ENCODE peak calls at places on chromosome 19, in eight cellular contexts. One of them, this sample, is unnamed.

GRCh38 chr19:6092329-6093286 is 17.7 kb downstream of the RFX2 start:
- DNase-seq in colonic mucosa: peak; percentile 89
- DNase-seq in BJ: peak; percentile 82
- DNase-seq in H1: no peak
- DNase-seq in kidney epithelial cell: peak; percentile 72
- DNase-seq in stomach: peak; percentile 80
- DNase-seq in CD4-positive, alpha-beta T cell: no peak
- DNase-seq in CD8-positive, alpha-beta T cell: no peak
- DNase-seq in this sample: no peak

GRCh38 chr19:41753936-41754529 is 1.3 kb upstream of the CEACAM6 start:
- DNase-seq in colonic mucosa: peak; percentile 86
- DNase-seq in BJ: no peak
- DNase-seq in H1: peak; percentile 79
- DNase-seq in kidney epithelial cell: no peak
- DNase-seq in stomach: peak; percentile 75
- DNase-seq in CD4-positive, alpha-beta T cell: peak; percentile 63
- DNase-seq in CD8-positive, alpha-beta T cell: peak; percentile 72
- DNase-seq in this sample: no peak

GRCh38 chr19:11555246-11555645 is 3.8 kb downstream of the ELOF1 start:
- DNase-seq in colonic mucosa: no peak
- DNase-seq in BJ: no peak
- DNase-seq in H1: no peak
- DNase-seq in kidney epithelial cell: no peak
- DNase-seq in stomach: no peak
- DNase-seq in CD4-positive, alpha-beta T cell: no peak
- DNase-seq in CD8-positive, alpha-beta T cell: no peak
- DNase-seq in this sample: no peak

GRCh38 chr19:47109541-47110375 is 3.8 kb downstream of the ZC3H4 start:
- DNase-seq in colonic mucosa: peak; percentile 58
- DNase-seq in BJ: no peak
- DNase-seq in H1: no peak
- DNase-seq in kidney epithelial cell: no peak
- DNase-seq in stomach: no peak
- DNase-seq in CD4-positive, alpha-beta T cell: no peak
- DNase-seq in CD8-positive, alpha-beta T cell: peak; percentile 42
- DNase-seq in this sample: no peak

GRCh38 chr19:53977991-53978731 is 13.3 kb upstream of the CACNG6 start:
- DNase-seq in colonic mucosa: no peak
- DNase-seq in BJ: peak; percentile 23
- DNase-seq in H1: peak; percentile 97
- DNase-seq in kidney epithelial cell: no peak
- DNase-seq in stomach: no peak
- DNase-seq in CD4-positive, alpha-beta T cell: no peak
- DNase-seq in CD8-positive, alpha-beta T cell: no peak
- DNase-seq in this sample: no peak

GRCh38 chr19:55647732-55648656 is at the start of gene CCDC106:
- DNase-seq in colonic mucosa: peak; percentile 63
- DNase-seq in BJ: no peak
- DNase-seq in H1: peak; percentile 89
- DNase-seq in kidney epithelial cell: no peak
- DNase-seq in stomach: peak; percentile 64
- DNase-seq in CD4-positive, alpha-beta T cell: peak; percentile 46
- DNase-seq in CD8-positive, alpha-beta T cell: peak; percentile 51
- DNase-seq in this sample: no peak

GRCh38 chr19:18418034-18418724 is 1.0 kb upstream of the SSBP4 start:
- DNase-seq in colonic mucosa: no peak
- DNase-seq in BJ: no peak
- DNase-seq in H1: no peak
- DNase-seq in kidney epithelial cell: no peak
- DNase-seq in stomach: no peak
- DNase-seq in CD4-positive, alpha-beta T cell: no peak
- DNase-seq in CD8-positive, alpha-beta T cell: no peak
- DNase-seq in this sample: no peak

GRCh38 chr19:5880604-5881078 is 10.3 kb upstream of the FUT5 start:
- DNase-seq in colonic mucosa: peak; percentile 44
- DNase-seq in BJ: no peak
- DNase-seq in H1: no peak
- DNase-seq in kidney epithelial cell: no peak
- DNase-seq in stomach: no peak
- DNase-seq in CD4-positive, alpha-beta T cell: no peak
- DNase-seq in CD8-positive, alpha-beta T cell: no peak
- DNase-seq in this sample: no peak

GRCh38 chr19:54665530-54665929 is 2.7 kb downstream of the LILRB4 start:
- DNase-seq in colonic mucosa: no peak
- DNase-seq in BJ: no peak
- DNase-seq in H1: no peak
- DNase-seq in kidney epithelial cell: no peak
- DNase-seq in stomach: no peak
- DNase-seq in CD4-positive, alpha-beta T cell: no peak
- DNase-seq in CD8-positive, alpha-beta T cell: no peak
- DNase-seq in this sample: no peak

GRCh38 chr19:38287604-38288003 is 16.4 kb upstream of the C19orf33 start:
- DNase-seq in colonic mucosa: no peak
- DNase-seq in BJ: no peak
- DNase-seq in H1: no peak
- DNase-seq in kidney epithelial cell: no peak
- DNase-seq in stomach: no peak
- DNase-seq in CD4-positive, alpha-beta T cell: no peak
- DNase-seq in CD8-positive, alpha-beta T cell: no peak
- DNase-seq in this sample: no peak

GRCh38 chr19:17125052-17125727 is 49.6 kb downstream of the MYO9B start:
- DNase-seq in colonic mucosa: no peak
- DNase-seq in BJ: no peak
- DNase-seq in H1: no peak
- DNase-seq in kidney epithelial cell: no peak
- DNase-seq in stomach: no peak
- DNase-seq in CD4-positive, alpha-beta T cell: peak; percentile 4
- DNase-seq in CD8-positive, alpha-beta T cell: no peak
- DNase-seq in this sample: no peak

GRCh38 chr19:55383279-55383788 is 758 bp downstream of the TMEM238 start:
- DNase-seq in colonic mucosa: peak; percentile 36
- DNase-seq in BJ: no peak
- DNase-seq in H1: no peak
- DNase-seq in kidney epithelial cell: no peak
- DNase-seq in stomach: no peak
- DNase-seq in CD4-positive, alpha-beta T cell: no peak
- DNase-seq in CD8-positive, alpha-beta T cell: no peak
- DNase-seq in this sample: no peak

GRCh38 chr19:2575734-2576481 is 100.0 kb downstream of the GADD45B start:
- DNase-seq in colonic mucosa: peak; percentile 47
- DNase-seq in BJ: no peak
- DNase-seq in H1: no peak
- DNase-seq in kidney epithelial cell: no peak
- DNase-seq in stomach: peak; percentile 66
- DNase-seq in CD4-positive, alpha-beta T cell: no peak
- DNase-seq in CD8-positive, alpha-beta T cell: no peak
- DNase-seq in this sample: no peak

GRCh38 chr19:14165986-14166385 is 29.6 kb upstream of the ASF1B start:
- DNase-seq in colonic mucosa: no peak
- DNase-seq in BJ: no peak
- DNase-seq in H1: no peak
- DNase-seq in kidney epithelial cell: no peak
- DNase-seq in stomach: no peak
- DNase-seq in CD4-positive, alpha-beta T cell: no peak
- DNase-seq in CD8-positive, alpha-beta T cell: no peak
- DNase-seq in this sample: no peak

GRCh38 chr19:51690359-51691121 is 2.6 kb upstream of the SPACA6 start:
- DNase-seq in colonic mucosa: peak; percentile 49
- DNase-seq in BJ: no peak
- DNase-seq in H1: peak; percentile 84
- DNase-seq in kidney epithelial cell: no peak
- DNase-seq in stomach: peak; percentile 58
- DNase-seq in CD4-positive, alpha-beta T cell: peak; percentile 68
- DNase-seq in CD8-positive, alpha-beta T cell: peak; percentile 37
- DNase-seq in this sample: no peak

GRCh38 chr19:43476606-43477005 is 11.2 kb upstream of the LYPD3 start:
- DNase-seq in colonic mucosa: no peak
- DNase-seq in BJ: peak; percentile 79
- DNase-seq in H1: no peak
- DNase-seq in kidney epithelial cell: peak; percentile 10
- DNase-seq in stomach: no peak
- DNase-seq in CD4-positive, alpha-beta T cell: no peak
- DNase-seq in CD8-positive, alpha-beta T cell: no peak
- DNase-seq in this sample: no peak

GRCh38 chr19:2167896-2168618 is 4.3 kb downstream of the DOT1L start:
- DNase-seq in colonic mucosa: peak; percentile 47
- DNase-seq in BJ: no peak
- DNase-seq in H1: no peak
- DNase-seq in kidney epithelial cell: no peak
- DNase-seq in stomach: peak; percentile 40
- DNase-seq in CD4-positive, alpha-beta T cell: no peak
- DNase-seq in CD8-positive, alpha-beta T cell: peak; percentile 32
- DNase-seq in this sample: peak; percentile 49

GRCh38 chr19:45059258-45059965 is 16.9 kb downstream of the ZNF296 start:
- DNase-seq in colonic mucosa: peak; percentile 89
- DNase-seq in BJ: no peak
- DNase-seq in H1: peak; percentile 98
- DNase-seq in kidney epithelial cell: peak; percentile 45
- DNase-seq in stomach: peak; percentile 89
- DNase-seq in CD4-positive, alpha-beta T cell: peak; percentile 84
- DNase-seq in CD8-positive, alpha-beta T cell: peak; percentile 85
- DNase-seq in this sample: no peak

GRCh38 chr19:2044709-2045500 is 6.1 kb downstream of the MKNK2 start:
- DNase-seq in colonic mucosa: no peak
- DNase-seq in BJ: no peak
- DNase-seq in H1: no peak
- DNase-seq in kidney epithelial cell: no peak
- DNase-seq in stomach: no peak
- DNase-seq in CD4-positive, alpha-beta T cell: no peak
- DNase-seq in CD8-positive, alpha-beta T cell: no peak
- DNase-seq in this sample: no peak

GRCh38 chr19:10110076-10110971 is 1.2 kb upstream of the P2RY11 start:
- DNase-seq in colonic mucosa: no peak
- DNase-seq in BJ: no peak
- DNase-seq in H1: no peak
- DNase-seq in kidney epithelial cell: no peak
- DNase-seq in stomach: no peak
- DNase-seq in CD4-positive, alpha-beta T cell: no peak
- DNase-seq in CD8-positive, alpha-beta T cell: no peak
- DNase-seq in this sample: no peak

GRCh38 chr19:24078688-24079087 is 8.3 kb upstream of the ZNF254 start:
- DNase-seq in colonic mucosa: no peak
- DNase-seq in BJ: no peak
- DNase-seq in H1: no peak
- DNase-seq in kidney epithelial cell: no peak
- DNase-seq in stomach: no peak
- DNase-seq in CD4-positive, alpha-beta T cell: no peak
- DNase-seq in CD8-positive, alpha-beta T cell: no peak
- DNase-seq in this sample: no peak

GRCh38 chr19:36604656-36605100 is 435 bp upstream of the ZNF382 start:
- DNase-seq in colonic mucosa: peak; percentile 44
- DNase-seq in BJ: no peak
- DNase-seq in H1: no peak
- DNase-seq in kidney epithelial cell: peak; percentile 12
- DNase-seq in stomach: peak; percentile 44
- DNase-seq in CD4-positive, alpha-beta T cell: peak; percentile 81
- DNase-seq in CD8-positive, alpha-beta T cell: peak; percentile 88
- DNase-seq in this sample: no peak

GRCh38 chr19:19063183-19064097 is at the start of gene SLC25A42:
- DNase-seq in colonic mucosa: peak; percentile 99
- DNase-seq in BJ: peak; percentile 99
- DNase-seq in H1: peak; percentile 100
- DNase-seq in kidney epithelial cell: peak; percentile 96
- DNase-seq in stomach: peak; percentile 99
- DNase-seq in CD4-positive, alpha-beta T cell: peak; percentile 97
- DNase-seq in CD8-positive, alpha-beta T cell: peak; percentile 99
- DNase-seq in this sample: peak; percentile 91

DNA sequence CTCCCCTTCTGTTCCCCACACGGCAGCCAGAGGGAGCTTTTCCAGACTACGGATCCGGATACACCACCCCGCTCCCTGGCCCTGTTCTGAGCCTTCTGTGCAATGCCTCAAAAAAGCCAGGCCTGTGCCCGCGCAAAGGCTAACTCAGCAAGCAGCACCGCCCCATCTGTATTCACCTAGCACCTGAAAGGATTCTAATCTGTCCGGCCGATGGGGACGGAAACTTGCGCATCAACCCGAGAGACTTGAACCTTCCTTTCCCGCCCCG is 589 bp downstream of the ZBTB45 start:
- DNase-seq in colonic mucosa: peak; percentile 69
- DNase-seq in BJ: peak; percentile 8
- DNase-seq in H1: peak; percentile 82
- DNase-seq in kidney epithelial cell: no peak
- DNase-seq in stomach: peak; percentile 59
- DNase-seq in CD4-positive, alpha-beta T cell: peak; percentile 29
- DNase-seq in CD8-positive, alpha-beta T cell: peak; percentile 52
- DNase-seq in this sample: no peak
- TF ChIP-seq CTCF in colonic mucosa: peak; percentile 32
- TF ChIP-seq CTCF in BJ: peak; percentile 90
- TF ChIP-seq CTCF in H1: peak; percentile 77
- TF ChIP-seq CTCF in kidney epithelial cell: peak; percentile 91
- TF ChIP-seq CTCF in stomach: no peak
- TF ChIP-seq CTCF in CD4-positive, alpha-beta T cell: no peak
- TF ChIP-seq CTCF in CD8-positive, alpha-beta T cell: no peak
- TF ChIP-seq CTCF in this sample: no peak

DNA sequence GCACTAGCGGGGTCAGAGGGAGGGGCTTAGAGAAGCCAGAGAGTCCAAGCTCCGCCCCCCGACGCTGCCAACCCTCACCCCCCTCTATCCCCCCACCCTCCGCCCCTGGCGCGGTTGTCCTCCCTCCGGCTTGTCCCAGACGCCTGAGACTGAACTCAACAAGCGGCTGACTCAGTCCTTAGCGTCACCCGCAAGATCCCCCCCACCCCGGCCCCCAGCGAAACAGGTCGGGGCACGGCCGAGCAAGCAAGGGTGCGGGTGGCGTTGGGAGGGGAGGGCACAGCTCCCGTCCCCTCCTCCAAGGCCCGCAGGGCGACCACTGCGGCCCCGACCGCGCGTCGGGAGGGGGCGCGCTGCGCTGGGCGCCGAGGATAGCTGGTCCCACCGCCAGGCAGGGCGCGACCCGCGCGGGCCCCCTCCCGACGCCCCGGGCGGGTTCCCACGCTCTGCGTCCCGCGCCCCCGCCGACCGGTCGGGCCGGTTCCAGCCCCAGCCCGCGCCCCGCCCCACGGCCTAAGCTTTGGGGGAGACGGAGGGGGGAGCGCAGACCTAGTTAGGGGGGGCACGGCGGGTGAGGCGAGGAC is 5.3 kb downstream of the NOTCH3 start:
- DNase-seq in colonic mucosa: peak; percentile 41
- DNase-seq in BJ: peak; percentile 4
- DNase-seq in H1: peak; percentile 78
- DNase-seq in kidney epithelial cell: peak; percentile 14
- DNase-seq in stomach: peak; percentile 56
- DNase-seq in CD4-positive, alpha-beta T cell: no peak
- DNase-seq in CD8-positive, alpha-beta T cell: no peak
- DNase-seq in this sample: no peak
- H3K27me3 ChIP-seq in colonic mucosa: peaks cover 29% of the 10 kb centered on the region
- H3K27me3 ChIP-seq in BJ: no peaks in the 10 kb centered on the region
- H3K27me3 ChIP-seq in H1: no peaks in the 10 kb centered on the region
- H3K27me3 ChIP-seq in kidney epithelial cell: peaks cover 32% of the 10 kb centered on the region
- H3K27me3 ChIP-seq in stomach: peaks cover 77% of the 10 kb centered on the region
- H3K27me3 ChIP-seq in CD4-positive, alpha-beta T cell: peaks cover 49% of the 10 kb centered on the region
- H3K27me3 ChIP-seq in CD8-positive, alpha-beta T cell: peaks cover 31% of the 10 kb centered on the region
- H3K27me3 ChIP-seq in this sample: no peaks in the 10 kb centered on the region

GRCh38 chr19:48608798-48609263 is 2.3 kb downstream of the SPACA4 start:
- DNase-seq in colonic mucosa: peak; percentile 60
- DNase-seq in BJ: no peak
- DNase-seq in H1: peak; percentile 76
- DNase-seq in kidney epithelial cell: no peak
- DNase-seq in stomach: no peak
- DNase-seq in CD4-positive, alpha-beta T cell: peak; percentile 47
- DNase-seq in CD8-positive, alpha-beta T cell: peak; percentile 51
- DNase-seq in this sample: no peak
- TF ChIP-seq CTCF in colonic mucosa: peak; percentile 50
- TF ChIP-seq CTCF in BJ: peak; percentile 72
- TF ChIP-seq CTCF in H1: peak; percentile 78
- TF ChIP-seq CTCF in kidney epithelial cell: peak; percentile 59
- TF ChIP-seq CTCF in stomach: peak; percentile 17
- TF ChIP-seq CTCF in CD4-positive, alpha-beta T cell: peak; percentile 69
- TF ChIP-seq CTCF in CD8-positive, alpha-beta T cell: peak; percentile 50
- TF ChIP-seq CTCF in this sample: peak; percentile 30

GRCh38 chr19:7860902-7861618 is 13.1 kb downstream of the PRR36 start:
- DNase-seq in colonic mucosa: no peak
- DNase-seq in BJ: no peak
- DNase-seq in H1: no peak
- DNase-seq in kidney epithelial cell: no peak
- DNase-seq in stomach: no peak
- DNase-seq in CD4-positive, alpha-beta T cell: no peak
- DNase-seq in CD8-positive, alpha-beta T cell: no peak
- DNase-seq in this sample: no peak
- H3K27me3 ChIP-seq in colonic mucosa: peaks cover 33% of the 10 kb centered on the region
- H3K27me3 ChIP-seq in BJ: no peaks in the 10 kb centered on the region
- H3K27me3 ChIP-seq in H1: peaks cover 36% of the 10 kb centered on the region
- H3K27me3 ChIP-seq in kidney epithelial cell: peaks cover 72% of the 10 kb centered on the region
- H3K27me3 ChIP-seq in stomach: peaks cover 96% of the 10 kb centered on the region
- H3K27me3 ChIP-seq in CD4-positive, alpha-beta T cell: peaks cover 24% of the 10 kb centered on the region
- H3K27me3 ChIP-seq in CD8-positive, alpha-beta T cell: no peaks in the 10 kb centered on the region
- H3K27me3 ChIP-seq in this sample: no peaks in the 10 kb centered on the region